ENCODE peak calls at places on chromosomes 1 and 21, in ten cellular contexts. Y is endothelial cell, N is nephron progenitor cell, C is right atrium auricular region, U is WTC11, T is GM10248, J is tibial nerve, X is transverse colon, A is Calu3, I is epithelial cell of proximal tubule. Z is an unnamed sample.

GRCh38 chr1:47572731-47573505 is 135.1 kb downstream of the FOXD2 start:
- DNase-seq in Y (no peak), N (peak), C (no peak), U (no peak), T (no peak), J (no peak), X (no peak), A (no peak), I (no peak), Z (no peak)

GRCh38 chr1:153945795-153946621 is 510 bp downstream of the DENND4B start:
- DNase-seq in Y (peak), N (peak), C (peak), U (peak), T (peak), J (peak), X (peak), A (peak), I (no peak), Z (peak)

GRCh38 chr1:23217421-23218115 is at the start of gene HTR1D:
- DNase-seq in Y (peak), N (peak), C (no peak), U (peak), T (no peak), J (no peak), X (peak), A (peak), I (no peak), Z (peak)

GRCh38 chr1:7771673-7772299 is 690 bp downstream of the VAMP3 start:
- DNase-seq in Y (no peak), N (no peak), C (no peak), U (no peak), T (no peak), J (no peak), X (no peak), A (no peak), I (no peak), Z (no peak)

GRCh38 chr1:43708006-43708412 is 673 bp downstream of the ST3GAL3 start:
- DNase-seq in Y (no peak), N (no peak), C (no peak), U (peak), T (no peak), J (no peak), X (no peak), A (no peak), I (no peak), Z (no peak)

GRCh38 chr1:55974714-55975441 is 604.5 kb downstream of the PLPP3 start:
- DNase-seq in Y (no peak), N (no peak), C (no peak), U (no peak), T (no peak), J (no peak), X (no peak), A (no peak), I (no peak), Z (no peak)

GRCh38 chr1:27348861-27349783 is 7.3 kb downstream of the SYTL1 start:
- DNase-seq in Y (peak), N (peak), C (no peak), U (peak), T (peak), J (no peak), X (peak), A (peak), I (no peak), Z (peak)

GRCh38 chr1:63911049-63911448 is 137.2 kb downstream of the ROR1 start:
- DNase-seq in Y (no peak), N (no peak), C (no peak), U (no peak), T (no peak), J (no peak), X (no peak), A (no peak), I (no peak), Z (no peak)

GRCh38 chr21:44572959-44573583 is 458 bp upstream of the KRTAP10-4 start:
- DNase-seq in Y (no peak), N (no peak), C (peak), U (no peak), T (peak), J (no peak), X (no peak), A (no peak), I (no peak), Z (no peak)

GRCh38 chr1:229627003-229627402 is 956 bp downstream of the URB2 start:
- DNase-seq in Y (no peak), N (no peak), C (no peak), U (no peak), T (no peak), J (no peak), X (no peak), A (no peak), I (no peak), Z (no peak)

GRCh38 chr1:110340207-110340468 is 961 bp downstream of the RBM15 start:
- DNase-seq in Y (no peak), N (no peak), C (no peak), U (no peak), T (no peak), J (no peak), X (peak), A (peak), I (no peak), Z (no peak)

GRCh38 chr1:110879758-110880606 is 7.0 kb downstream of the CD53 start:
- DNase-seq in Y (no peak), N (no peak), C (no peak), U (no peak), T (peak), J (no peak), X (peak), A (no peak), I (no peak), Z (peak)

GRCh38 chr1:60463146-60463545 is 389.6 kb upstream of the C1orf87 start:
- DNase-seq in Y (no peak), N (no peak), C (no peak), U (no peak), T (no peak), J (no peak), X (no peak), A (no peak), I (no peak), Z (no peak)

GRCh38 chr21:42146821-42147220 is 72.1 kb upstream of the ABCG1 start:
- DNase-seq in Y (no peak), N (no peak), C (no peak), U (peak), T (no peak), J (no peak), X (no peak), A (no peak), I (no peak), Z (no peak)

GRCh38 chr1:222288056-222288455 is 259.8 kb downstream of the HHIPL2 start:
- DNase-seq in Y (no peak), N (no peak), C (no peak), U (no peak), T (no peak), J (no peak), X (no peak), A (peak), I (no peak), Z (no peak)

GRCh38 chr1:178938959-178939317 is 68.1 kb upstream of the ANGPTL1 start:
- DNase-seq in Y (no peak), N (peak), C (peak), U (no peak), T (no peak), J (peak), X (peak), A (no peak), I (no peak), Z (no peak)

GRCh38 chr1:204915856-204916485 is 45.3 kb downstream of the NFASC start:
- DNase-seq in Y (no peak), N (no peak), C (no peak), U (no peak), T (no peak), J (no peak), X (peak), A (no peak), I (no peak), Z (no peak)

GRCh38 chr1:222794656-222795474 is 20.0 kb upstream of the DISP1 start:
- DNase-seq in Y (no peak), N (no peak), C (no peak), U (peak), T (no peak), J (no peak), X (no peak), A (no peak), I (no peak), Z (no peak)

GRCh38 chr21:17613242-17613676 is 558 bp upstream of the BTG3 start:
- DNase-seq in Y (no peak), N (no peak), C (peak), U (no peak), T (peak), J (peak), X (peak), A (peak), I (no peak), Z (peak)

GRCh38 chr1:60114735-60115318 is 41.3 kb upstream of the C1orf87 start:
- DNase-seq in Y (no peak), N (peak), C (no peak), U (peak), T (no peak), J (no peak), X (no peak), A (no peak), I (no peak), Z (no peak)

GRCh38 chr21:31396399-31396798 is 52.3 kb upstream of the TIAM1 start:
- DNase-seq in Y (no peak), N (no peak), C (no peak), U (no peak), T (no peak), J (no peak), X (no peak), A (no peak), I (no peak), Z (no peak)

GRCh38 chr1:112689842-112690237 is 15.4 kb downstream of the MOV10 start:
- DNase-seq in Y (no peak), N (no peak), C (peak), U (no peak), T (no peak), J (no peak), X (no peak), A (no peak), I (no peak), Z (no peak)

GRCh38 chr1:112687785-112688496 is 13.5 kb downstream of the MOV10 start:
- DNase-seq in Y (no peak), N (no peak), C (peak), U (no peak), T (no peak), J (no peak), X (no peak), A (no peak), I (no peak), Z (no peak)

GRCh38 chr1:112687361-112687760 is 12.9 kb downstream of the MOV10 start:
- DNase-seq in Y (no peak), N (no peak), C (no peak), U (no peak), T (no peak), J (no peak), X (no peak), A (no peak), I (no peak), Z (no peak)

GRCh38 chr1:112688781-112689193 is 14.3 kb downstream of the MOV10 start:
- DNase-seq in Y (no peak), N (no peak), C (peak), U (no peak), T (no peak), J (no peak), X (no peak), A (no peak), I (no peak), Z (no peak)

GRCh38 chr1:112689196-112689841 is 14.9 kb downstream of the MOV10 start:
- DNase-seq in Y (no peak), N (no peak), C (peak), U (no peak), T (no peak), J (no peak), X (no peak), A (no peak), I (no peak), Z (no peak)
- TF ChIP-seq CTCF in Y (no peak), N (no peak), C (no peak), U (no peak), T (no peak), J (no peak), X (no peak), A (no peak), I (no peak), Z (no peak)

DNA sequence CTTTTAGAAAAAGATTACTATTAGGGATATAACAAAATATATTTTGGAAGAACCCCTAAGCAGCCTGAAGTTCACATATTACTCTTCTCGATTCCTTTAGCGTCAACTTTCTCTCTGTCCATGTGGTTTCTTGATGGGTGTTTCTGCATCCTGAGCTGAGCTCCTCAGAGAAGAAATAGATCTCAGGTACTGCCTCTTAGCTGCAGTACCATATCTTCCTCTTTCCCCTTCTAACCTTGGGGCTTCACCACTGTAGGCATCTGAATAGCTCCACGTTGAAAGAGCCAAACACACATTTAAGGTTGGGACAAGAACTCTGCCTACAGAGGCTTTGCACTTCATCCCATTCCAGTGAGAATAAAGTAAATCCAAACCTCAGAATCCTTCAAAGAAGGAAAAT is 59.2 kb downstream of the SAMSN1 start:
- DNase-seq in Y (no peak), N (no peak), C (no peak), U (no peak), T (no peak), J (no peak), X (no peak), A (no peak), I (no peak), Z (no peak)
- TF ChIP-seq CTCF in Y (no peak), N (no peak), C (no peak), U (no peak), T (no peak), J (no peak), X (no peak), A (no peak), I (no peak), Z (no peak)

DNA sequence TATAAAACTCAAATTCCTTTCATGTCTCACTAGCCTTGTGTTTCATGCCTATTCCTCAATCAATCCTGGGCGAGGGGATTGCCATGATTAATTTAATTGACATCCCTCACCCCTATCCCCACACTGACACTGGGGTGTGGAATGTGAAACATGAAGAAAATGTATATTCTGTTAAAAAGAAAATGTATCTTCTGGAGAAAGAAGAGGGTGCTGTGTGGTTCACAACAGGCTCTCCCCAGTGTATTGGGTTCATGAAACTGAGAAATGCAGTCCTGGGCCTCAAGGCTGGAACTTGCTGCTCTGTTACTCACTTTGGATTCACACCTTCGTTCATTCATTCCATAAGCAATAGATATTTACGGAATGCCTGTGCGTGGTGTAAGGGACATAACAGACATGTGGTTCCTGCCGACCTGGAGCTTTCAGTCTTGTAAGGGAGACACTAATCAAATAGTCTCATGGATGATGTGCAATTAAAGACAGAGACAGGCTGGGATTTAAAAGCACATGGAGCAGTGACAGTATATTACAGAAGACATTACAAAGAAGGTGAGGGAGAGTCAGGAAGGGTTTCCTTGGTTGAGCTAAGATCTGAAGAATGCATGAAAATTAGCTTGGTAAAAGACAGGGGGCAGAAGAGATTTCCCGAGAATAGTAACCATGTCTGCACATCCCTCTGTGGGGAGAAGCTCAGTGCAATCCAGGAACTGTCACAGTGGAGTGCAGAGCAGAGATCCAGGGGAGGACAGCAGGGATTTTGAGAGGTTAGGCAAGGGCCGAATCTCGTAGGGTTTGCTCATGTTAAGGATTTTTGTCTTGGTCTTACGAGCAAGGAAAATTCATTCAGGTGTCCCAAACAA is 32.2 kb downstream of the SERTAD4 start:
- DNase-seq in Y (no peak), N (no peak), C (no peak), U (no peak), T (no peak), J (no peak), X (no peak), A (no peak), I (no peak), Z (no peak)
- TF ChIP-seq CTCF in Y (peak), N (no peak), C (peak), U (no peak), T (no peak), J (no peak), X (no peak), A (no peak), I (peak), Z (no peak)

GRCh38 chr1:215128514-215128913 is 46.0 kb downstream of the KCNK2 start:
- DNase-seq in Y (no peak), N (no peak), C (no peak), U (no peak), T (no peak), J (no peak), X (no peak), A (no peak), I (no peak), Z (no peak)
- TF ChIP-seq CTCF in Y (no peak), N (no peak), C (no peak), U (no peak), T (no peak), J (no peak), X (no peak), A (no peak), I (no peak), Z (no peak)